ENCODE peak calls at places on chromosomes 12 and 14, in six cellular contexts. Y is fibroblast of the aortic adventitia, H is sigmoid colon, A is cardiac fibroblast, J is tibial nerve, T is HepG2. P is an unnamed sample.

GRCh38 chr14:103715052-103716000 is at the start of the genes XRCC3 and ZFYVE21:
- DNase-seq in Y (peak; percentile 99), H (peak; percentile 100), A (peak; percentile 99), J (peak; percentile 99), T (peak; percentile 98), P (peak; percentile 87)

GRCh38 chr12:84986586-84986985 is 49.5 kb downstream of the TSPAN19 start:
- DNase-seq in Y (no peak), H (no peak), A (no peak), J (no peak), T (no peak), P (no peak)

GRCh38 chr14:23539209-23539866 is 12.2 kb downstream of the ZFHX2 start:
- DNase-seq in Y (peak; percentile 39), H (no peak), A (peak; percentile 47), J (no peak), T (peak; percentile 86), P (no peak)

GRCh38 chr14:95437715-95438114 is 78.7 kb downstream of the SYNE3 start:
- DNase-seq in Y (no peak), H (no peak), A (no peak), J (no peak), T (no peak), P (no peak)

GRCh38 chr12:130017571-130018449 is 114.0 kb upstream of the TMEM132D start:
- DNase-seq in Y (no peak), H (peak; percentile 19), A (no peak), J (no peak), T (no peak), P (no peak)

GRCh38 chr12:106736051-106736957 is 38.2 kb upstream of the RIC8B start:
- DNase-seq in Y (peak; percentile 3), H (no peak), A (no peak), J (no peak), T (peak; percentile 20), P (no peak)

GRCh38 chr14:61963926-61964325 is 201.7 kb downstream of the SNAPC1 start:
- DNase-seq in Y (no peak), H (no peak), A (no peak), J (no peak), T (no peak), P (no peak)

GRCh38 chr14:93538411-93538810 is 107.7 kb downstream of the UNC79 start:
- DNase-seq in Y (peak; percentile 5), H (no peak), A (no peak), J (no peak), T (no peak), P (no peak)

GRCh38 chr12:1519642-1520041 is 74.7 kb downstream of the FBXL14 start:
- DNase-seq in Y (no peak), H (no peak), A (no peak), J (no peak), T (no peak), P (no peak)

GRCh38 chr14:99187858-99188257 is 84.1 kb downstream of the BCL11B start:
- DNase-seq in Y (no peak), H (no peak), A (no peak), J (no peak), T (no peak), P (no peak)

GRCh38 chr14:30196861-30197260 is 269.2 kb upstream of the PRKD1 start:
- DNase-seq in Y (no peak), H (no peak), A (no peak), J (no peak), T (no peak), P (no peak)

DNA sequence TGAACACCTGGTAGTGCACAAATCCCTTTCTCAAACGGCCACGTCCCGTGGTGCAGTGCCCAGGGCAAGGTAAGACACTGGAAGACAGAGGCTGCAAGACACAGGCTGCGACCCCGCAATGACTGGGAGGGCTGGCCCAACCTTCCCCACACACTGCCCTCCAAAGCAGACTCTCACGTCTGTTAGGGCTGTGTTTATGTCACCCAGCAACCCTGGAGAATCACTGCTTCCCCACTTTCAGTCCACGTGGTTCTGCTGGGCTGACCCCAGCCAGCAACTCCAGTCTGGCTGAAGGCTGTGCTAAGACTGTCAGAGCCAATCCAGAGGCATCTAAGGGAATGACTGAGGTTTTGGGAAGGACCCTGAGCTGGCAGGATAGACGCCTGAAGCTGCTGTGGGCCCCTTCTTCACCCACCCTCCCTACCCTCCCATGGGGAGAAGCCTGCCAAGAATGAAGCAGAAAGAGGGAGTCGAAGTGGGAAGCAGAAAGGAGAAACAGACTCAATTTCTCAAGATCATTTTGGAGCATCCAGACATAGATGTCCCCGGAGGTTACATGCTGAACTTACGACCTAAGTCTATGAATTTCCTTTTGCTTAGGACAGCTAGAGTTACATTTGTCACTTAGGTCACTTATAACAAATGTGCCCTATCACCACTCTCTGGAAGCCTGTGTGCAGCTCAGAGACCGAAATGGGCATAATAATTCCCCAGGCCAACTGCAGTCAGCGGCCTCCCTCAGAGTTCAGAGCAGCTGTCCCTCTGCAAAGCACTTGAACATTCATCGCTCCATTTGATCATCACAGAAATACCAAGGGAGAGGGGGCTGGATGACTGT is 11.6 kb downstream of the KDM2B start:
- DNase-seq in Y (peak; percentile 52), H (peak; percentile 76), A (peak; percentile 69), J (no peak), T (no peak), P (no peak)
- TF ChIP-seq CTCF in Y (no peak), H (no peak), A (no peak), J (no peak), T (no peak), P (no peak)

GRCh38 chr12:80411787-80412186 is 32.2 kb upstream of the PTPRQ start:
- DNase-seq in Y (no peak), H (no peak), A (no peak), J (no peak), T (no peak), P (no peak)

GRCh38 chr12:80412343-80412953 is 31.6 kb upstream of the PTPRQ start:
- DNase-seq in Y (peak; percentile 79), H (no peak), A (peak; percentile 74), J (no peak), T (peak; percentile 40), P (peak; percentile 9)

DNA sequence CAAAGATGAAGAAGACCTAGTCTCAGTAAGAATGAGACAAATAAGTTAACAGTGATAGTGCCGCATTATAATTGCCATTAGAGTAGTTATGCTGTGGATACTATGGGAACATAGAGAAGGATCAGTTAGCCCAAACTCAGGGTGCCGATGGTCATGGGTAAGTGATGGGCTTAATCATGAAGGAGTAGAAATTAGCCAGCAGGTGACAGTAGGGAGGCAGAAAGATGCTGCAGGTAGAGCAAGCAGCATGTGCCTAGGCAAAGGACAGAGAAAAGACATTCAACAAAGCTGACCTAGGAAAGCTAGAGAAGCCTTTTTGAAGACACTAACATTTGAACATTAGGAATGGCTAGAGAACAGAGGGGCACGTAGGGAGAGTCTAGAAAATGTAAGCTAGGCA is 30.6 kb upstream of the PTPRQ start:
- DNase-seq in Y (no peak), H (no peak), A (no peak), J (no peak), T (no peak), P (no peak)
- TF ChIP-seq CTCF in Y (peak; percentile 29), H (no peak), A (peak; percentile 41), J (no peak), T (peak; percentile 20), P (peak; percentile 57)

GRCh38 chr12:22986997-22987396 is 362.0 kb downstream of the ETNK1 start:
- DNase-seq in Y (no peak), H (no peak), A (no peak), J (no peak), T (no peak), P (no peak)

GRCh38 chr12:22978962-22979361 is 354.0 kb downstream of the ETNK1 start:
- DNase-seq in Y (peak; percentile 96), H (no peak), A (peak; percentile 92), J (no peak), T (no peak), P (peak; percentile 63)

GRCh38 chr12:22982635-22983034 is 357.7 kb downstream of the ETNK1 start:
- DNase-seq in Y (no peak), H (no peak), A (no peak), J (no peak), T (no peak), P (no peak)

GRCh38 chr12:22979854-22980253 is 354.9 kb downstream of the ETNK1 start:
- DNase-seq in Y (no peak), H (no peak), A (no peak), J (no peak), T (no peak), P (no peak)

DNA sequence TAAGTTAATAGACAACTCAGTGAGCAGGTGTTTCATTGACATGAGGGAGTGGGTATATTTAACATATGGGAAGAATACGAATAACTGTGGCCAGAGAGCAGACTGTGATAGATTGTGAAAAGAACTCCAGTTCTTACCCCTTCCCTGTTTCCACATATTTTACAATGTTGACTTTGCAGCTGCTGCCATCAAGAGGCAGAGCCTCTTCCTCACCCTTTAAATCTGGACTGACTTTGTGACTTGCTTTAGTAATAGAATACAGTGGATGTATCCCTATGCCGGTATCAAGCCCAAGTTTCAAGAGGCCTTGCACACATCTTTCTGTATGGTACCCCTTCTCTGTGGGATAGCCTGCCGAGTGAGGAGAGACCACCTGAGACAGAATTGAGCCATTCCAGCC is 356.7 kb downstream of the ETNK1 start:
- DNase-seq in Y (peak; percentile 60), H (no peak), A (peak; percentile 51), J (no peak), T (no peak), P (no peak)
- TF ChIP-seq CTCF in Y (peak; percentile 35), H (no peak), A (no peak), J (no peak), T (no peak), P (peak; percentile 52)

GRCh38 chr14:79587194-79587593 is 624.1 kb downstream of the DIO2 start:
- DNase-seq in Y (no peak), H (no peak), A (peak; percentile 72), J (no peak), T (no peak), P (no peak)

GRCh38 chr14:79583738-79584405 is 627.4 kb downstream of the DIO2 start:
- DNase-seq in Y (peak; percentile 62), H (no peak), A (peak; percentile 55), J (no peak), T (no peak), P (no peak)

GRCh38 chr14:79585845-79586244 is 625.5 kb downstream of the DIO2 start:
- DNase-seq in Y (peak; percentile 25), H (no peak), A (peak; percentile 60), J (no peak), T (no peak), P (no peak)

GRCh38 chr14:79586401-79586800 is 624.9 kb downstream of the DIO2 start:
- DNase-seq in Y (no peak), H (no peak), A (no peak), J (no peak), T (no peak), P (no peak)

DNA sequence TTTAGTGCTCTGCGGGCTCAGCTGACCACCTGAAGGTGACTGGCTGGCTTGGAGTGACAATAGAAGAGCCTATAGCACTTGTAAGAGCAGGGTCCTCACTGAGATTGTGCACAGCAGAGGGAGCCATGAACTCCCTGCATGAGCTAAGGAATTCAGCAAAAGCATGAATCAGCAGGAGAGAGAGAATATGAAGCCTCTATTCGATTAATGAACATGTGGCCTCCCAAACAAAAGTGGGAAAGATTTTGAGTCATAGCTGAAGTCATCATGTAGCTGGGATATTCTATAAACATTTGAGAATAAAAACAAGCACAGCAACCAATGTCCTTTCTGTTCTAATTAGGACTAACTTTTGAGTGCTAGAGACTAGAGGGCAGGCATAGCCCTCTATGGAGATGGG is 626.6 kb downstream of the DIO2 start:
- DNase-seq in Y (peak; percentile 73), H (no peak), A (peak; percentile 67), J (no peak), T (no peak), P (peak; percentile 83)
- TF ChIP-seq CTCF in Y (peak; percentile 18), H (no peak), A (peak; percentile 25), J (no peak), T (no peak), P (peak; percentile 63)